ENCODE peak calls at places on chromosomes 4 and X, in nine cellular contexts. One of them, this sample, is unnamed.

GRCh38 chrX:70434914-70435586 is 9.6 kb upstream of the DLG3 start:
- DNase-seq in WTC11: no peak
- DNase-seq in activated T-cell treated with anti-CD3 and anti-CD28 coated beads for 1 hour: no peak
- DNase-seq in CD4-positive, alpha-beta T cell: no peak
- DNase-seq in HT-29: no peak
- DNase-seq in D341Med: no peak
- DNase-seq in mesenteric fat pad: no peak
- DNase-seq in NCI-H460: no peak
- DNase-seq in GM04504: no peak
- DNase-seq in this sample: no peak

GRCh38 chr4:117965608-117966007 is 68.7 kb upstream of the NDST3 start:
- DNase-seq in WTC11: no peak
- DNase-seq in activated T-cell treated with anti-CD3 and anti-CD28 coated beads for 1 hour: no peak
- DNase-seq in CD4-positive, alpha-beta T cell: no peak
- DNase-seq in HT-29: no peak
- DNase-seq in D341Med: no peak
- DNase-seq in mesenteric fat pad: no peak
- DNase-seq in NCI-H460: no peak
- DNase-seq in GM04504: no peak
- DNase-seq in this sample: no peak

GRCh38 chr4:139735381-139736256 is 70.0 kb downstream of the MGST2 start:
- DNase-seq in WTC11: peak
- DNase-seq in activated T-cell treated with anti-CD3 and anti-CD28 coated beads for 1 hour: no peak
- DNase-seq in CD4-positive, alpha-beta T cell: no peak
- DNase-seq in HT-29: no peak
- DNase-seq in D341Med: peak
- DNase-seq in mesenteric fat pad: no peak
- DNase-seq in NCI-H460: no peak
- DNase-seq in GM04504: no peak
- DNase-seq in this sample: peak

GRCh38 chr4:40924096-40924792 is 174.5 kb downstream of the NSUN7 start:
- DNase-seq in WTC11: peak
- DNase-seq in activated T-cell treated with anti-CD3 and anti-CD28 coated beads for 1 hour: peak
- DNase-seq in CD4-positive, alpha-beta T cell: peak
- DNase-seq in HT-29: peak
- DNase-seq in D341Med: peak
- DNase-seq in mesenteric fat pad: no peak
- DNase-seq in NCI-H460: peak
- DNase-seq in GM04504: no peak
- DNase-seq in this sample: peak

GRCh38 chrX:154457491-154458115 is 478 bp upstream of the PLXNA3 start:
- DNase-seq in WTC11: peak
- DNase-seq in activated T-cell treated with anti-CD3 and anti-CD28 coated beads for 1 hour: peak
- DNase-seq in CD4-positive, alpha-beta T cell: peak
- DNase-seq in HT-29: peak
- DNase-seq in D341Med: peak
- DNase-seq in mesenteric fat pad: no peak
- DNase-seq in NCI-H460: peak
- DNase-seq in GM04504: no peak
- DNase-seq in this sample: no peak

GRCh38 chr4:87144346-87144745 is 76.1 kb downstream of the KLHL8 start:
- DNase-seq in WTC11: no peak
- DNase-seq in activated T-cell treated with anti-CD3 and anti-CD28 coated beads for 1 hour: no peak
- DNase-seq in CD4-positive, alpha-beta T cell: no peak
- DNase-seq in HT-29: no peak
- DNase-seq in D341Med: no peak
- DNase-seq in mesenteric fat pad: no peak
- DNase-seq in NCI-H460: no peak
- DNase-seq in GM04504: no peak
- DNase-seq in this sample: no peak

GRCh38 chr4:3226944-3227343 is 22.0 kb upstream of the MSANTD1 start:
- DNase-seq in WTC11: no peak
- DNase-seq in activated T-cell treated with anti-CD3 and anti-CD28 coated beads for 1 hour: no peak
- DNase-seq in CD4-positive, alpha-beta T cell: no peak
- DNase-seq in HT-29: no peak
- DNase-seq in D341Med: no peak
- DNase-seq in mesenteric fat pad: no peak
- DNase-seq in NCI-H460: no peak
- DNase-seq in GM04504: no peak
- DNase-seq in this sample: no peak

GRCh38 chr4:119752936-119753335 is 124.3 kb upstream of the PDE5A start:
- DNase-seq in WTC11: no peak
- DNase-seq in activated T-cell treated with anti-CD3 and anti-CD28 coated beads for 1 hour: no peak
- DNase-seq in CD4-positive, alpha-beta T cell: no peak
- DNase-seq in HT-29: no peak
- DNase-seq in D341Med: no peak
- DNase-seq in mesenteric fat pad: no peak
- DNase-seq in NCI-H460: no peak
- DNase-seq in GM04504: no peak
- DNase-seq in this sample: no peak

GRCh38 chrX:96693407-96693806 is 8.8 kb downstream of the DIAPH2 start:
- DNase-seq in WTC11: no peak
- DNase-seq in activated T-cell treated with anti-CD3 and anti-CD28 coated beads for 1 hour: no peak
- DNase-seq in CD4-positive, alpha-beta T cell: no peak
- DNase-seq in HT-29: no peak
- DNase-seq in D341Med: no peak
- DNase-seq in mesenteric fat pad: no peak
- DNase-seq in NCI-H460: no peak
- DNase-seq in GM04504: no peak
- DNase-seq in this sample: no peak

GRCh38 chrX:10926906-10927305 is 184.2 kb upstream of the HCCS start:
- DNase-seq in WTC11: no peak
- DNase-seq in activated T-cell treated with anti-CD3 and anti-CD28 coated beads for 1 hour: no peak
- DNase-seq in CD4-positive, alpha-beta T cell: no peak
- DNase-seq in HT-29: no peak
- DNase-seq in D341Med: no peak
- DNase-seq in mesenteric fat pad: no peak
- DNase-seq in NCI-H460: no peak
- DNase-seq in GM04504: no peak
- DNase-seq in this sample: no peak

GRCh38 chr4:91257721-91258120 is 1046.0 kb upstream of the GRID2 start:
- DNase-seq in WTC11: no peak
- DNase-seq in activated T-cell treated with anti-CD3 and anti-CD28 coated beads for 1 hour: no peak
- DNase-seq in CD4-positive, alpha-beta T cell: no peak
- DNase-seq in HT-29: peak
- DNase-seq in D341Med: no peak
- DNase-seq in mesenteric fat pad: no peak
- DNase-seq in NCI-H460: no peak
- DNase-seq in GM04504: no peak
- DNase-seq in this sample: no peak

GRCh38 chr4:23945521-23946017 is 55.7 kb upstream of the PPARGC1A start:
- DNase-seq in WTC11: no peak
- DNase-seq in activated T-cell treated with anti-CD3 and anti-CD28 coated beads for 1 hour: no peak
- DNase-seq in CD4-positive, alpha-beta T cell: no peak
- DNase-seq in HT-29: peak
- DNase-seq in D341Med: no peak
- DNase-seq in mesenteric fat pad: no peak
- DNase-seq in NCI-H460: no peak
- DNase-seq in GM04504: peak
- DNase-seq in this sample: peak

GRCh38 chr4:20347526-20347925 is 95.8 kb downstream of the SLIT2 start:
- DNase-seq in WTC11: no peak
- DNase-seq in activated T-cell treated with anti-CD3 and anti-CD28 coated beads for 1 hour: no peak
- DNase-seq in CD4-positive, alpha-beta T cell: no peak
- DNase-seq in HT-29: no peak
- DNase-seq in D341Med: no peak
- DNase-seq in mesenteric fat pad: no peak
- DNase-seq in NCI-H460: no peak
- DNase-seq in GM04504: no peak
- DNase-seq in this sample: no peak

GRCh38 chr4:38867478-38868054 is at the start of gene FAM114A1:
- DNase-seq in WTC11: peak
- DNase-seq in activated T-cell treated with anti-CD3 and anti-CD28 coated beads for 1 hour: no peak
- DNase-seq in CD4-positive, alpha-beta T cell: no peak
- DNase-seq in HT-29: peak
- DNase-seq in D341Med: peak
- DNase-seq in mesenteric fat pad: peak
- DNase-seq in NCI-H460: peak
- DNase-seq in GM04504: peak
- DNase-seq in this sample: peak

GRCh38 chr4:17771284-17771908 is 10.0 kb downstream of the FAM184B start:
- DNase-seq in WTC11: no peak
- DNase-seq in activated T-cell treated with anti-CD3 and anti-CD28 coated beads for 1 hour: no peak
- DNase-seq in CD4-positive, alpha-beta T cell: no peak
- DNase-seq in HT-29: no peak
- DNase-seq in D341Med: no peak
- DNase-seq in mesenteric fat pad: no peak
- DNase-seq in NCI-H460: no peak
- DNase-seq in GM04504: no peak
- DNase-seq in this sample: no peak

GRCh38 chrX:100615015-100615414 is 21.6 kb downstream of the TSPAN6 start:
- DNase-seq in WTC11: no peak
- DNase-seq in activated T-cell treated with anti-CD3 and anti-CD28 coated beads for 1 hour: no peak
- DNase-seq in CD4-positive, alpha-beta T cell: no peak
- DNase-seq in HT-29: peak
- DNase-seq in D341Med: peak
- DNase-seq in mesenteric fat pad: no peak
- DNase-seq in NCI-H460: peak
- DNase-seq in GM04504: peak
- DNase-seq in this sample: peak

GRCh38 chr4:2269206-2269531 is 7.3 kb upstream of the MXD4 start:
- DNase-seq in WTC11: peak
- DNase-seq in activated T-cell treated with anti-CD3 and anti-CD28 coated beads for 1 hour: no peak
- DNase-seq in CD4-positive, alpha-beta T cell: no peak
- DNase-seq in HT-29: no peak
- DNase-seq in D341Med: no peak
- DNase-seq in mesenteric fat pad: no peak
- DNase-seq in NCI-H460: no peak
- DNase-seq in GM04504: no peak
- DNase-seq in this sample: no peak

GRCh38 chr4:179097741-179098140 is 1655.5 kb upstream of the AGA start:
- DNase-seq in WTC11: peak
- DNase-seq in activated T-cell treated with anti-CD3 and anti-CD28 coated beads for 1 hour: no peak
- DNase-seq in CD4-positive, alpha-beta T cell: no peak
- DNase-seq in HT-29: peak
- DNase-seq in D341Med: no peak
- DNase-seq in mesenteric fat pad: no peak
- DNase-seq in NCI-H460: peak
- DNase-seq in GM04504: no peak
- DNase-seq in this sample: no peak

This sample was measured in brain microvascular endothelial cell.